ENCODE peak calls at places on chromosomes 12 and 14, in six cellular contexts. One of them, this sample, is unnamed. For H3K4me1, the result is how much of the 10 kb centered on the place peaks cover.

GRCh38 chr12:116377194-116377735 is 99.8 kb upstream of the MED13L start:
- DNase-seq in trophoblast cell: no peak
- DNase-seq in mesendoderm: no peak
- DNase-seq in neuronal stem cell: no peak
- DNase-seq in IMR-90: no peak
- DNase-seq in H1: no peak
- DNase-seq in this sample: no peak

GRCh38 chr14:77598366-77599050 is 17.9 kb downstream of the SPTLC2 start:
- DNase-seq in trophoblast cell: no peak
- DNase-seq in H1: no peak
- DNase-seq in IMR-90: no peak
- DNase-seq in mesendoderm: no peak
- DNase-seq in neuronal stem cell: no peak
- DNase-seq in this sample: no peak

GRCh38 chr14:93752980-93753561 is 35.2 kb downstream of the PRIMA1 start:
- DNase-seq in IMR-90: no peak
- DNase-seq in mesendoderm: no peak
- DNase-seq in neuronal stem cell: no peak
- DNase-seq in trophoblast cell: no peak
- DNase-seq in H1: no peak
- DNase-seq in this sample: no peak

GRCh38 chr14:34826661-34827060 is 48.5 kb downstream of the BAZ1A start:
- DNase-seq in trophoblast cell: no peak
- DNase-seq in mesendoderm: no peak
- DNase-seq in IMR-90: peak
- DNase-seq in neuronal stem cell: no peak
- DNase-seq in H1: no peak
- DNase-seq in this sample: peak

GRCh38 chr14:22644305-22644635 is at the start of gene OR6J1:
- DNase-seq in trophoblast cell: no peak
- DNase-seq in IMR-90: no peak
- DNase-seq in H1: no peak
- DNase-seq in mesendoderm: no peak
- DNase-seq in neuronal stem cell: no peak
- DNase-seq in this sample: no peak

GRCh38 chr12:85277900-85278597 is 2.0 kb upstream of the ALX1 start:
- DNase-seq in IMR-90: no peak
- DNase-seq in trophoblast cell: no peak
- DNase-seq in mesendoderm: peak
- DNase-seq in H1: no peak
- DNase-seq in neuronal stem cell: peak
- DNase-seq in this sample: no peak

GRCh38 chr14:57061009-57061711 is 207.5 kb downstream of the EXOC5 start:
- DNase-seq in trophoblast cell: no peak
- DNase-seq in IMR-90: no peak
- DNase-seq in neuronal stem cell: no peak
- DNase-seq in mesendoderm: no peak
- DNase-seq in H1: no peak
- DNase-seq in this sample: no peak

GRCh38 chr14:74852922-74853530 is 22.9 kb downstream of the PROX2 start:
- DNase-seq in trophoblast cell: no peak
- DNase-seq in H1: no peak
- DNase-seq in mesendoderm: no peak
- DNase-seq in IMR-90: peak
- DNase-seq in neuronal stem cell: no peak
- DNase-seq in this sample: peak

GRCh38 chr12:96636895-96637294 is 147.5 kb downstream of the CFAP54 start:
- DNase-seq in mesendoderm: no peak
- DNase-seq in IMR-90: no peak
- DNase-seq in neuronal stem cell: no peak
- DNase-seq in trophoblast cell: no peak
- DNase-seq in H1: no peak
- DNase-seq in this sample: no peak

GRCh38 chr14:55641954-55642353 is 61.9 kb downstream of the KTN1 start:
- DNase-seq in neuronal stem cell: no peak
- DNase-seq in IMR-90: no peak
- DNase-seq in trophoblast cell: no peak
- DNase-seq in mesendoderm: no peak
- DNase-seq in H1: no peak
- DNase-seq in this sample: no peak

GRCh38 chr12:85834378-85834777 is 1.8 kb downstream of the RASSF9 start:
- DNase-seq in trophoblast cell: no peak
- DNase-seq in H1: no peak
- DNase-seq in neuronal stem cell: no peak
- DNase-seq in mesendoderm: peak
- DNase-seq in IMR-90: no peak
- DNase-seq in this sample: peak

GRCh38 chr14:99312106-99312505 is 40.1 kb upstream of the BCL11B start:
- DNase-seq in mesendoderm: no peak
- DNase-seq in neuronal stem cell: no peak
- DNase-seq in IMR-90: no peak
- DNase-seq in H1: peak
- DNase-seq in trophoblast cell: no peak
- DNase-seq in this sample: no peak

GRCh38 chr14:57480044-57480443 is 13.6 kb downstream of the CCDC198 start:
- DNase-seq in IMR-90: no peak
- DNase-seq in trophoblast cell: no peak
- DNase-seq in H1: no peak
- DNase-seq in mesendoderm: no peak
- DNase-seq in neuronal stem cell: no peak
- DNase-seq in this sample: peak

GRCh38 chr12:89373772-89374572 is 21.7 kb upstream of the DUSP6 start:
- DNase-seq in trophoblast cell: no peak
- DNase-seq in IMR-90: peak
- DNase-seq in mesendoderm: no peak
- DNase-seq in neuronal stem cell: no peak
- DNase-seq in H1: no peak
- DNase-seq in this sample: peak

GRCh38 chr12:14828896-14829295 is 14.4 kb downstream of the ART4 start:
- DNase-seq in neuronal stem cell: no peak
- DNase-seq in mesendoderm: no peak
- DNase-seq in IMR-90: peak
- DNase-seq in H1: no peak
- DNase-seq in trophoblast cell: no peak
- DNase-seq in this sample: peak

GRCh38 chr14:73662439-73663056 is 17.8 kb downstream of the DNAL1 start:
- DNase-seq in trophoblast cell: peak
- DNase-seq in neuronal stem cell: no peak
- DNase-seq in mesendoderm: peak
- DNase-seq in IMR-90: peak
- DNase-seq in H1: no peak
- DNase-seq in this sample: peak

GRCh38 chr14:32078794-32079663 is 1.9 kb downstream of the ARHGAP5 start:
- DNase-seq in neuronal stem cell: no peak
- DNase-seq in IMR-90: peak
- DNase-seq in mesendoderm: peak
- DNase-seq in trophoblast cell: peak
- DNase-seq in H1: no peak
- DNase-seq in this sample: peak

GRCh38 chr14:55237999-55238680 is 33.1 kb upstream of the FBXO34 start:
- DNase-seq in mesendoderm: no peak
- DNase-seq in IMR-90: no peak
- DNase-seq in neuronal stem cell: no peak
- DNase-seq in trophoblast cell: no peak
- DNase-seq in H1: no peak
- DNase-seq in this sample: no peak

GRCh38 chr12:124896461-124896860 is 18.0 kb downstream of the UBC start:
- DNase-seq in neuronal stem cell: no peak
- DNase-seq in trophoblast cell: no peak
- DNase-seq in H1: no peak
- DNase-seq in IMR-90: no peak
- DNase-seq in mesendoderm: no peak
- DNase-seq in this sample: no peak

GRCh38 chr14:61503167-61503801 is 181.9 kb downstream of the PRKCH start:
- DNase-seq in mesendoderm: no peak
- DNase-seq in neuronal stem cell: no peak
- DNase-seq in IMR-90: peak
- DNase-seq in H1: no peak
- DNase-seq in trophoblast cell: no peak
- DNase-seq in this sample: no peak

DNA sequence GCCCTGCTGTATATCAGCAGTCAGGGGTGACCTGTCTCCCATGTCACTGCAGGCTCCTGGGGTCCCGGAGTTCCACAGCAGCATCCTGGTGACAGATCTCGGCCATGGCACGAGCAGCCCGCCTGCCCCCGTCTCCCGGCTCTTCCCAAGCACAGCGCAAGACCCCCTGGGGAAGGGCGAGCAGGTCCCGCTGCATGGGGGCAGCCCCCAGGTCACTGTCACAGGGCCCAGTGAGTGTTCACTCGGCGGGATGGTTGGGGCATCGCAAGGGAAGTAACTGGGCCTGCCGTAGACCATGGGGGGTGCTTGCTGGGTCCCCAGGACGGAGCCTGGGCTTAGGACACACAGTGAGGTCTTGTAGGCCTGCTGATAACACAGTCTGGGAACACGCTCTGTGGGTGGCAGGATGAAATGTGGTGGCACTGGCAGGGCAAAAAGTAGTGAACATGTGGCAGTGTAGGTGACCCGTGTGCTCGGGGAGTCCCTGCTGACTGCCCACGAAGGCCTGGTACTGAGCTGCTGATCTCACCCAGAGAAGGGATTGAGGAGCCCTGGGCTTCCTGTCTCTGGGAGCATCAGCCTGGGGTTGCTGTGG is 38.5 kb downstream of the IL31 start:
- DNase-seq in neuronal stem cell: no peak
- DNase-seq in H1: no peak
- DNase-seq in IMR-90: no peak
- DNase-seq in mesendoderm: no peak
- DNase-seq in trophoblast cell: no peak
- DNase-seq in this sample: no peak
- H3K4me3 ChIP-seq in neuronal stem cell: no peak
- H3K4me3 ChIP-seq in H1: no peak
- H3K4me3 ChIP-seq in IMR-90: no peak
- H3K4me3 ChIP-seq in mesendoderm: no peak
- H3K4me3 ChIP-seq in trophoblast cell: no peak
- H3K4me3 ChIP-seq in this sample: no peak

GRCh38 chr12:76462668-76463224 is 96.8 kb downstream of the OSBPL8 start:
- DNase-seq in neuronal stem cell: no peak
- DNase-seq in IMR-90: peak
- DNase-seq in H1: no peak
- DNase-seq in trophoblast cell: no peak
- DNase-seq in mesendoderm: no peak
- DNase-seq in this sample: peak

GRCh38 chr12:76460807-76461206 is 98.8 kb downstream of the OSBPL8 start:
- DNase-seq in IMR-90: no peak
- DNase-seq in mesendoderm: no peak
- DNase-seq in H1: no peak
- DNase-seq in neuronal stem cell: no peak
- DNase-seq in trophoblast cell: no peak
- DNase-seq in this sample: no peak

GRCh38 chr12:76455582-76456345 is 103.8 kb downstream of the OSBPL8 start:
- DNase-seq in IMR-90: peak
- DNase-seq in mesendoderm: peak
- DNase-seq in H1: no peak
- DNase-seq in neuronal stem cell: peak
- DNase-seq in trophoblast cell: peak
- DNase-seq in this sample: peak

GRCh38 chr12:76457010-76457409 is 102.6 kb downstream of the OSBPL8 start:
- DNase-seq in IMR-90: no peak
- DNase-seq in neuronal stem cell: no peak
- DNase-seq in H1: no peak
- DNase-seq in mesendoderm: no peak
- DNase-seq in trophoblast cell: no peak
- DNase-seq in this sample: no peak

DNA sequence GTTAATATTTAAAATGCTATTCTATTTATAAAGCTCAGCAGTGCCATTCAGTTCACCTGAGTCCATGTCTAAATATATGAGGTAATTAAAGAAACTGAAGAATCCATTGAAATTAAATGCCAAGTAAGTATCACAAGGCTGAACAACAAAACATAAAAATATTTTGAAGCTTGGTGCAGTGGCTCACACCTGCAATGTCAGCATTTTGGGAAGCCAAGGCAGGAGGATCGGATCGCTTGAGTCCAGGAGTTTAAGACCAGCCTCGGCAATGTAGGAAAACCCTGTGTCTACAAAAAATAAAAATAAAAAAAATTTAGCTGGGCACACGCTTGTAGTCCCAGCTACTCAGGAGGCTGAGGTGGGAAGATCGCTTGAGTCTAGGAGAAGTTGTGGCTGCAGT is 101.8 kb downstream of the OSBPL8 start:
- DNase-seq in trophoblast cell: no peak
- DNase-seq in neuronal stem cell: no peak
- DNase-seq in mesendoderm: no peak
- DNase-seq in IMR-90: no peak
- DNase-seq in H1: no peak
- DNase-seq in this sample: no peak
- H3K4me1 ChIP-seq in trophoblast cell: under half
- H3K4me1 ChIP-seq in neuronal stem cell: under half
- H3K4me1 ChIP-seq in mesendoderm: under half
- H3K4me1 ChIP-seq in IMR-90: under half
- H3K4me1 ChIP-seq in H1: under half
- H3K4me1 ChIP-seq in this sample: under half

DNA sequence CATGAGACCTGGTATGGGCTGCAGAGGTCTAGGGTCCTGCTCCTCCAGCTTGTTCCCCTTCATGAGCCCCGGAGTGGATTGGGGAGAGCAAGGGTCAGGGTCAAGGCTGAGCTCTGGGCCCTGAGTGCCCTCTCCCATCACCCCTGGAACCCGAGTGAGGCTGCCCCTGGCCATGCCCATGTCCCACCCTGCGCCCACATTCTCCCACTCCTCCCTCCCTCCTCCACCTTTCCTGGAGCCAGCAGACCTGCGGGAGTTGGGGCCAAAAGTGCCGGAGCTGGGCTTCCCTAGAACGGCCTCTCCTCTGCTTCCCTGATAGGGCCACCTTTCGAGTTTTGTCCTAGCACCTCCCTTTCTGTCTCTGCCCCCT is 597 bp downstream of the SCNN1A start:
- DNase-seq in IMR-90: no peak
- DNase-seq in trophoblast cell: no peak
- DNase-seq in H1: no peak
- DNase-seq in mesendoderm: no peak
- DNase-seq in neuronal stem cell: no peak
- DNase-seq in this sample: no peak
- H2AK5ac ChIP-seq in IMR-90: no peak
- H2AK5ac ChIP-seq in trophoblast cell: peak
- H2AK5ac ChIP-seq in H1: peak
- H2AK5ac ChIP-seq in mesendoderm: peak
- H2AK5ac ChIP-seq in neuronal stem cell: peak
- H2AK5ac ChIP-seq in this sample: peak

GRCh38 chr12:122523846-122524718 is 2.7 kb downstream of the RSRC2 start:
- DNase-seq in trophoblast cell: no peak
- DNase-seq in mesendoderm: no peak
- DNase-seq in neuronal stem cell: no peak
- DNase-seq in IMR-90: peak
- DNase-seq in H1: no peak
- DNase-seq in this sample: peak

GRCh38 chr12:122526683-122527477 is at the start of the genes KNTC1 and RSRC2:
- DNase-seq in mesendoderm: peak
- DNase-seq in trophoblast cell: peak
- DNase-seq in IMR-90: peak
- DNase-seq in neuronal stem cell: peak
- DNase-seq in H1: peak
- DNase-seq in this sample: peak

GRCh38 chr12:122519418-122519817 is 7.3 kb downstream of the RSRC2 start:
- DNase-seq in neuronal stem cell: no peak
- DNase-seq in H1: no peak
- DNase-seq in IMR-90: no peak
- DNase-seq in mesendoderm: no peak
- DNase-seq in trophoblast cell: no peak
- DNase-seq in this sample: no peak

GRCh38 chr12:122520676-122521075 is 6.1 kb downstream of the RSRC2 start:
- DNase-seq in neuronal stem cell: no peak
- DNase-seq in trophoblast cell: no peak
- DNase-seq in IMR-90: no peak
- DNase-seq in H1: no peak
- DNase-seq in mesendoderm: no peak
- DNase-seq in this sample: no peak

GRCh38 chr12:122523280-122523679 is 3.5 kb downstream of the RSRC2 start:
- DNase-seq in neuronal stem cell: no peak
- DNase-seq in trophoblast cell: peak
- DNase-seq in mesendoderm: peak
- DNase-seq in H1: no peak
- DNase-seq in IMR-90: peak
- DNase-seq in this sample: peak
- H3K4me3 ChIP-seq in neuronal stem cell: no peak
- H3K4me3 ChIP-seq in trophoblast cell: no peak
- H3K4me3 ChIP-seq in mesendoderm: no peak
- H3K4me3 ChIP-seq in H1: peak
- H3K4me3 ChIP-seq in IMR-90: peak
- H3K4me3 ChIP-seq in this sample: no peak